ENCODE peak calls at places on chromosomes 13 and 19, in seven cellular contexts. V, B, W, C, D, X and Q are unnamed samples.

GRCh38 chr13:99796175-99796819 is 175.3 kb downstream of the ZIC5 start:
- DNase-seq in V (no peak), D (peak; percentile 26), W (no peak), B (peak; percentile 70), X (peak; percentile 79), C (no peak), Q (peak; percentile 16)

GRCh38 chr19:19485161-19485997 is 30.0 kb downstream of the TSSK6 start:
- DNase-seq in D (no peak), V (no peak), C (no peak), X (no peak), B (no peak), W (no peak), Q (no peak)

GRCh38 chr13:96112936-96113335 is 23.0 kb downstream of the HS6ST3 start:
- DNase-seq in W (no peak), X (no peak), C (no peak), D (no peak), B (no peak), V (no peak), Q (no peak)

GRCh38 chr19:19562665-19563347 is 24.7 kb downstream of the CILP2 start:
- DNase-seq in B (peak; percentile 42), C (peak; percentile 3), W (no peak), D (no peak), V (no peak), X (no peak), Q (no peak)

GRCh38 chr13:113802761-113803160 is 43.7 kb downstream of the TMEM255B start:
- DNase-seq in B (no peak), C (no peak), D (no peak), V (no peak), X (no peak), W (no peak), Q (no peak)

GRCh38 chr13:20392530-20392929 is 133.1 kb downstream of the CRYL1 start:
- DNase-seq in V (no peak), B (no peak), D (no peak), C (no peak), W (no peak), X (no peak), Q (no peak)

GRCh38 chr19:28883241-28883693 is 329.7 kb downstream of the UQCRFS1 start:
- DNase-seq in W (peak; percentile 18), D (no peak), V (no peak), X (no peak), C (no peak), B (no peak), Q (no peak)

GRCh38 chr19:47209323-47210179 is 21.4 kb downstream of the BBC3 start:
- DNase-seq in C (no peak), W (no peak), V (no peak), B (no peak), X (no peak), D (no peak), Q (no peak)

GRCh38 chr13:40220299-40220935 is 446.0 kb downstream of the FOXO1 start:
- DNase-seq in B (no peak), D (no peak), X (no peak), C (no peak), V (no peak), W (no peak), Q (no peak)

GRCh38 chr13:108915095-108915633 is 285.8 kb downstream of the MYO16 start:
- DNase-seq in C (peak; percentile 28), V (peak; percentile 31), X (no peak), B (no peak), D (peak; percentile 37), W (no peak), Q (peak; percentile 77)

GRCh38 chr19:52237771-52238400 is 31.5 kb upstream of the ZNF766 start:
- DNase-seq in B (peak; percentile 66), X (peak; percentile 50), C (peak; percentile 50), V (no peak), W (peak; percentile 17), D (peak; percentile 45), Q (peak; percentile 69)